ENCODE peak calls at places on chromosomes 5 and 9, in four cellular contexts. D is K562, T is H1, U is GM12878. N is an unnamed sample.
A peak's percentile ranks its signal among the peaks of the same experiment; 100 is the strongest.

GRCh38 chr9:114248274-114248673 is 74.6 kb upstream of the ORM1 start:
- DNase-seq in D (no peak), T (no peak), U (no peak), N (no peak)

GRCh38 chr5:135609981-135610380 is 31.2 kb upstream of the CXCL14 start:
- DNase-seq in D (no peak), T (no peak), U (no peak), N (no peak)

GRCh38 chr9:93577045-93577939 is 908 bp downstream of the PHF2 start:
- DNase-seq in D (peak; percentile 69), T (no peak), U (no peak), N (no peak)

GRCh38 chr9:28342815-28343338 is 769.6 kb upstream of the C9orf72 start:
- DNase-seq in D (no peak), T (no peak), U (no peak), N (no peak)

GRCh38 chr9:110029422-110029814 is 178.5 kb downstream of the C9orf152 start:
- DNase-seq in D (no peak), T (no peak), U (no peak), N (peak; percentile 82)

GRCh38 chr5:170223906-170224305 is 8.9 kb upstream of the C5orf58 start:
- DNase-seq in D (no peak), T (no peak), U (no peak), N (no peak)

GRCh38 chr5:152092580-152092979 is 167.9 kb upstream of the GLRA1 start:
- DNase-seq in D (no peak), T (no peak), U (no peak), N (no peak)

GRCh38 chr5:88142801-88143692 is 125.6 kb downstream of the TMEM161B start:
- DNase-seq in D (no peak), T (no peak), U (no peak), N (no peak)

GRCh38 chr5:69136296-69136695 is 30.7 kb upstream of the CCNB1 start:
- DNase-seq in D (no peak), T (no peak), U (peak; percentile 70), N (no peak)

GRCh38 chr5:25516136-25516535 is 871.4 kb upstream of the CDH10 start:
- DNase-seq in D (no peak), T (no peak), U (no peak), N (no peak)

GRCh38 chr5:97452646-97453045 is 269.6 kb upstream of the RIOK2 start:
- DNase-seq in D (no peak), T (no peak), U (no peak), N (no peak)

GRCh38 chr9:91659529-91660294 is 236.1 kb upstream of the NFIL3 start:
- DNase-seq in D (peak; percentile 56), T (no peak), U (no peak), N (no peak)

GRCh38 chr9:128104171-128104618 is 23.3 kb downstream of the PTGES2 start:
- DNase-seq in D (no peak), T (no peak), U (no peak), N (peak; percentile 87)

GRCh38 chr9:132590318-132591182 is 8.1 kb downstream of the BARHL1 start:
- DNase-seq in D (no peak), T (no peak), U (no peak), N (no peak)

GRCh38 chr9:27053369-27054057 is 48.0 kb upstream of the LRRC19 start:
- DNase-seq in D (no peak), T (no peak), U (no peak), N (no peak)

GRCh38 chr5:71865665-71866320 is 146.7 kb downstream of the CARTPT start:
- DNase-seq in D (no peak), T (no peak), U (no peak), N (no peak)

GRCh38 chr5:176646049-176646706 is 1.1 kb upstream of the TSPAN17 start:
- DNase-seq in D (no peak), T (no peak), U (no peak), N (no peak)

GRCh38 chr9:121307976-121308375 is 40.0 kb downstream of the GSN start:
- DNase-seq in D (no peak), T (no peak), U (no peak), N (no peak)

GRCh38 chr5:158856794-158857193 is 242.9 kb downstream of the EBF1 start:
- DNase-seq in D (no peak), T (no peak), U (no peak), N (no peak)

GRCh38 chr5:133066045-133066444 is 14.2 kb downstream of the HSPA4 start:
- DNase-seq in D (no peak), T (no peak), U (no peak), N (no peak)
- TF ChIP-seq SRF in D (no peak), T (no peak), U (no peak), N (no peak)

GRCh38 chr5:139885172-139885856 is 89.7 kb downstream of the PSD2 start:
- DNase-seq in D (no peak), T (no peak), U (no peak), N (no peak)

GRCh38 chr5:139884734-139885133 is 89.1 kb downstream of the PSD2 start:
- DNase-seq in D (no peak), T (no peak), U (no peak), N (no peak)

GRCh38 chr5:139881145-139881733 is 85.6 kb downstream of the PSD2 start:
- DNase-seq in D (no peak), T (no peak), U (no peak), N (no peak)

GRCh38 chr5:139884144-139884543 is 88.5 kb downstream of the PSD2 start:
- DNase-seq in D (no peak), T (no peak), U (no peak), N (no peak)

DNA sequence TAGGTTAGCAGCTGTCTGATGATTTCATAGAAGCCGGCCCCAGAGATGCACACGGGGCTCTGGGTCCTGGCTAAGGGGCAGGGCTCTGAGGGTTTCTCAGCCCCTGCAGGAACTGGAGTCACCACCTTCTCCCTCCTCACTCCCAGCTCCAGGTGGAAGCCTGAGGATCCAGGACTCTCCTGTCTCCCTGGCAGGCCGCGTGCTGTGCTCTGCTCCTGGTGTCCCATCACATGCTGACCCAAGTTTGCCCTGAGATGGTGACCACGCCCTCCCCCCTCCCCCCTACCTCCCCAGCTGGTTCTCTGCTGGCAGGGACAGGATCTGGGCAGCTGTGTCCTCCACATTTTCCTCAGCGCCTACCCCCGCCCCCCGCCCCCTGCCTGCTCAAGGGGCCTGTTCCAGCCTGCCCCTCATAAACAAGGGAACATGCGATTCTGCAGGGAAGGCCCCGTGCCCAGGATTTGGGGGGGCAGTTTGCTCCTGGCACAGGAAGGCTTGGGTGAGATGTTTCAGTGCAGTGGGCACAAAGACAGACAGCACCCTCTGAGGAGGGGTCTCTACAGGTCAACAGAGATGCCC is 87.4 kb downstream of the PSD2 start:
- DNase-seq in D (peak; percentile 30), T (no peak), U (no peak), N (no peak)
- TF ChIP-seq CREB1 in D (no peak), T (no peak), U (no peak), N (no peak)

GRCh38 chr9:130639866-130640555 is 24.4 kb upstream of the PRDM12 start:
- DNase-seq in D (no peak), T (no peak), U (no peak), N (no peak)
- TF ChIP-seq SRF in D (no peak), T (no peak), U (no peak), N (no peak)

DNA sequence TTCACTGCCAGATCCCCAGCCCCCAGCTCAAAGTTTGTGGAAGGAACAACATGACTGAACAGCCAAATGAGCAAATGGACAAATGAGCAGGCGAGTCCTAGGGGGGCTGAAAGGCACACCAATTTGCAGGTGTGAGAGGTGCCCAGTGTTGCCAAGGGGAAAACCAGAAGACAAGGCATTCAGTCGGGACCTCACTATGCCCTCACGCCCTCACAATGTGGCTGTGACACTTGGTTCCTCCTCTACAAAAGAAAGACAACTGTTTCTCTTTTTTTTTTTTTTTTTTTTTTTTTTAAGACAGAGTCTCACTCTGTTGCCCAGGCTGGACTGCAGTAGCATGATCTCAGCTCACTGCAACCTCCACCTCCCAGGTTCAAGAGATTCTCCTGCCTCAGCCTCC is 28.0 kb downstream of the TNIP1 start:
- DNase-seq in D (no peak), T (no peak), U (no peak), N (no peak)
- TF ChIP-seq CREB1 in D (no peak), T (no peak), U (no peak), N (no peak)